ENCODE peak calls at places on chromosomes 13 and 19, in nine cellular contexts. D is myocyte, A is NCI-H82, J is sciatic nerve, X is AG10803, Q is T-helper 17 cell, F is neural progenitor cell, I is WERI-Rb-1, E is left ventricle myocardium superior. H is an unnamed sample.

GRCh38 chr13:111484129-111484925 is 163.9 kb downstream of the TEX29 start:
- DNase-seq in E (no peak), Q (no peak), F (peak; percentile 25), D (peak; percentile 3), J (peak; percentile 33), X (no peak), A (no peak), I (peak; percentile 4), H (no peak)

GRCh38 chr19:3708207-3708931 is at the start of gene TJP3:
- DNase-seq in J (no peak), I (peak; percentile 53), D (no peak), F (no peak), A (no peak), X (no peak), Q (no peak), E (peak; percentile 67), H (no peak)

GRCh38 chr13:111165189-111165588 is 50.1 kb downstream of the ARHGEF7 start:
- DNase-seq in A (no peak), X (no peak), J (no peak), Q (no peak), F (no peak), E (no peak), I (no peak), D (peak; percentile 97), H (no peak)

GRCh38 chr19:4577020-4577782 is 17.7 kb upstream of the SEMA6B start:
- DNase-seq in A (peak; percentile 35), D (no peak), F (no peak), J (no peak), I (no peak), X (peak; percentile 23), Q (no peak), E (no peak), H (no peak)

GRCh38 chr19:55212447-55212846 is 3.1 kb upstream of the PTPRH start:
- DNase-seq in X (no peak), I (no peak), D (no peak), E (no peak), J (no peak), A (peak; percentile 60), F (no peak), Q (no peak), H (no peak)

GRCh38 chr13:101570410-101570809 is 117.9 kb downstream of the ITGBL1 start:
- DNase-seq in A (no peak), Q (no peak), X (no peak), J (no peak), I (no peak), D (no peak), E (no peak), F (no peak), H (no peak)

GRCh38 chr13:99980201-99981114 is 1.1 kb upstream of the ZIC2 start:
- DNase-seq in Q (no peak), F (peak; percentile 96), A (peak; percentile 91), E (peak; percentile 79), I (peak; percentile 96), D (peak; percentile 76), X (peak; percentile 60), J (no peak), H (peak; percentile 66)

GRCh38 chr13:23870356-23871146 is 18.6 kb downstream of the MIPEP start:
- DNase-seq in I (peak; percentile 61), J (no peak), A (peak; percentile 31), D (peak; percentile 52), E (no peak), Q (no peak), X (peak; percentile 9), F (no peak), H (no peak)

GRCh38 chr19:1042689-1043511 is 3.0 kb downstream of the ABCA7 start:
- DNase-seq in I (no peak), E (peak; percentile 24), Q (no peak), F (no peak), X (no peak), J (no peak), D (no peak), A (peak; percentile 63), H (no peak)

GRCh38 chr19:12676384-12676792 is 5.3 kb downstream of the DHPS start:
- DNase-seq in A (peak; percentile 95), X (peak; percentile 67), F (peak; percentile 86), D (peak; percentile 82), E (peak; percentile 86), I (peak; percentile 94), J (peak; percentile 88), Q (peak; percentile 79), H (peak; percentile 89)

GRCh38 chr13:26534036-26534726 is 23.3 kb upstream of the WASF3 start:
- DNase-seq in D (no peak), A (peak; percentile 53), Q (no peak), J (no peak), F (no peak), E (no peak), X (no peak), I (no peak), H (no peak)

GRCh38 chr13:19587635-19588300 is 26.4 kb upstream of the TPTE2 start:
- DNase-seq in I (peak; percentile 53), D (peak; percentile 27), F (no peak), X (peak; percentile 34), E (no peak), A (peak; percentile 86), Q (no peak), J (no peak), H (no peak)

GRCh38 chr19:1471514-1472107 is 7.4 kb downstream of the C19orf25 start:
- DNase-seq in D (no peak), A (peak; percentile 50), E (peak; percentile 29), X (no peak), F (peak; percentile 49), I (no peak), Q (no peak), J (no peak), H (no peak)

GRCh38 chr19:11674067-11674492 is 64.7 kb downstream of the ZNF823 start:
- DNase-seq in J (no peak), D (no peak), Q (no peak), X (no peak), F (no peak), A (no peak), E (no peak), I (no peak), H (no peak)

GRCh38 chr13:44088911-44089851 is 209.5 kb downstream of the LACC1 start:
- DNase-seq in E (no peak), F (no peak), D (peak; percentile 47), X (peak; percentile 55), J (no peak), I (no peak), A (no peak), Q (no peak), H (no peak)

GRCh38 chr19:1237754-1238372 is at the start of gene CBARP:
- DNase-seq in J (peak; percentile 78), E (peak; percentile 76), X (no peak), A (peak; percentile 59), F (peak; percentile 89), D (no peak), I (no peak), Q (no peak), H (no peak)

GRCh38 chr13:32538234-32538620 is 368 bp downstream of the N4BP2L2 start:
- DNase-seq in X (peak; percentile 41), A (no peak), F (peak; percentile 66), Q (peak; percentile 45), J (peak; percentile 67), E (peak; percentile 51), I (no peak), D (no peak), H (peak; percentile 46)

GRCh38 chr19:51793994-51794393 is 963 bp upstream of the FPR3 start:
- DNase-seq in J (no peak), A (no peak), I (no peak), F (no peak), E (no peak), X (no peak), D (no peak), Q (no peak), H (no peak)

GRCh38 chr19:35231956-35232746 is 3.6 kb upstream of the FAM187B start:
- DNase-seq in D (no peak), E (no peak), I (no peak), F (no peak), J (no peak), X (no peak), Q (no peak), A (no peak), H (no peak)

GRCh38 chr13:87089391-87089790 is 581.8 kb upstream of the SLITRK5 start:
- DNase-seq in F (no peak), E (no peak), D (no peak), A (no peak), Q (no peak), J (no peak), X (peak; percentile 83), I (no peak), H (no peak)

GRCh38 chr19:10007366-10007765 is 2.9 kb downstream of the COL5A3 start:
- DNase-seq in E (peak; percentile 74), Q (no peak), F (no peak), I (no peak), D (no peak), J (peak; percentile 78), X (peak; percentile 52), A (no peak), H (peak; percentile 71)

GRCh38 chr13:94248454-94249233 is 230.8 kb downstream of the DCT start:
- DNase-seq in E (no peak), A (peak; percentile 18), F (no peak), J (no peak), X (no peak), I (no peak), Q (no peak), D (no peak), H (no peak)

GRCh38 chr19:55196803-55197202 is 12.5 kb downstream of the PTPRH start:
- DNase-seq in A (peak; percentile 43), I (no peak), F (no peak), X (no peak), J (no peak), D (no peak), Q (no peak), E (no peak), H (no peak)

GRCh38 chr13:27619711-27620376 is 485 bp downstream of the LNX2 start:
- DNase-seq in E (peak; percentile 69), X (peak; percentile 25), A (peak; percentile 71), D (no peak), I (peak; percentile 54), F (no peak), J (peak; percentile 63), Q (peak; percentile 16), H (no peak)

GRCh38 chr13:20043207-20043925 is 84.8 kb downstream of the ZMYM2 start:
- DNase-seq in J (no peak), F (no peak), A (no peak), D (peak; percentile 38), Q (no peak), E (no peak), I (no peak), X (no peak), H (no peak)

GRCh38 chr13:37047846-37048245 is 11.6 kb downstream of the SUPT20H start:
- DNase-seq in Q (no peak), F (no peak), J (no peak), X (no peak), A (no peak), I (no peak), D (no peak), E (no peak), H (no peak)

GRCh38 chr13:21435710-21436151 is 23.4 kb downstream of the ZDHHC20 start:
- DNase-seq in J (no peak), E (peak; percentile 42), D (peak; percentile 72), A (no peak), Q (no peak), X (peak; percentile 86), I (no peak), F (no peak), H (peak; percentile 60)

GRCh38 chr19:7983286-7983950 is 22.0 kb downstream of the ELAVL1 start:
- DNase-seq in I (no peak), J (no peak), Q (no peak), X (no peak), A (no peak), E (no peak), D (no peak), F (no peak), H (peak; percentile 37)

GRCh38 chr13:97280478-97280877 is 58.3 kb downstream of the MBNL2 start:
- DNase-seq in D (no peak), I (no peak), A (no peak), E (no peak), F (peak; percentile 3), J (no peak), Q (no peak), X (peak; percentile 35), H (no peak)

GRCh38 chr19:33110201-33110910 is 21.6 kb upstream of the WDR88 start:
- DNase-seq in J (no peak), Q (no peak), F (no peak), X (no peak), A (no peak), E (no peak), I (no peak), D (no peak), H (no peak)

GRCh38 chr19:2540646-2541454 is 64.9 kb downstream of the GADD45B start:
- DNase-seq in E (peak; percentile 95), D (peak; percentile 99), Q (no peak), X (peak; percentile 100), A (peak; percentile 11), J (peak; percentile 85), F (peak; percentile 98), I (no peak), H (peak; percentile 94)